ENCODE peak calls at places on chromosomes 6 and 20, in nine cellular contexts. H is spleen, O is A549, M is IMR-90, C is tibial nerve, X is stomach, I is HepG2, E is HCT116, K is GM12878. N is an unnamed sample.

GRCh38 chr20:41203660-41204059 is 66.3 kb downstream of the PLCG1 start:
- DNase-seq in C (no peak), E (no peak), I (no peak), O (no peak), M (no peak), H (no peak), K (no peak), X (no peak), N (no peak)

GRCh38 chr6:163170294-163170883 is 244.1 kb upstream of the QKI start:
- DNase-seq in K (no peak), C (no peak), E (no peak), I (no peak), X (no peak), M (no peak), O (peak), H (no peak), N (peak)

GRCh38 chr6:157982297-157982579 is 575 bp downstream of the SYNJ2 start:
- DNase-seq in E (no peak), X (peak), K (no peak), M (no peak), C (no peak), H (no peak), O (peak), I (peak), N (peak)

GRCh38 chr6:138772596-138773176 is 883 bp upstream of the CCDC28A start:
- DNase-seq in O (no peak), K (no peak), X (no peak), I (no peak), E (no peak), C (no peak), H (no peak), M (no peak), N (no peak)

GRCh38 chr6:163565140-163565539 is 150.6 kb downstream of the QKI start:
- DNase-seq in K (no peak), M (peak), O (no peak), E (no peak), C (no peak), H (no peak), I (no peak), X (no peak), N (no peak)

GRCh38 chr6:84007871-84008270 is 25.7 kb upstream of the MRAP2 start:
- DNase-seq in I (no peak), K (no peak), E (no peak), X (no peak), O (no peak), H (no peak), C (no peak), M (no peak), N (no peak)

GRCh38 chr6:140857734-140858380 is 1274.9 kb upstream of the GJE1 start:
- DNase-seq in O (peak), X (no peak), I (no peak), E (peak), H (no peak), M (peak), K (no peak), C (no peak), N (no peak)

GRCh38 chr6:33846226-33846625 is 42.4 kb upstream of the MLN start:
- DNase-seq in C (no peak), H (no peak), M (no peak), I (no peak), K (no peak), O (no peak), E (no peak), X (no peak), N (no peak)

GRCh38 chr20:4666001-4666470 is 55.7 kb upstream of the PRND start:
- DNase-seq in E (no peak), I (no peak), K (no peak), C (no peak), X (no peak), O (no peak), H (no peak), M (peak), N (no peak)

GRCh38 chr20:33827629-33828325 is 16.6 kb downstream of the CHMP4B start:
- DNase-seq in C (no peak), K (no peak), X (no peak), H (no peak), E (no peak), I (no peak), O (no peak), M (peak), N (no peak)

GRCh38 chr6:25219581-25220249 is 59.5 kb upstream of the CARMIL1 start:
- DNase-seq in H (no peak), C (no peak), O (no peak), I (no peak), M (no peak), X (no peak), E (no peak), K (no peak), N (no peak)

GRCh38 chr6:165637591-165637990 is 25.4 kb downstream of the PDE10A start:
- DNase-seq in C (no peak), K (no peak), H (no peak), X (no peak), I (no peak), M (peak), O (no peak), E (no peak), N (no peak)

GRCh38 chr6:70686548-70687133 is 19.0 kb downstream of the SMAP1 start:
- DNase-seq in E (no peak), H (no peak), K (no peak), C (no peak), X (no peak), I (peak), O (peak), M (peak), N (no peak)

GRCh38 chr6:110232456-110232855 is 52.2 kb downstream of the CDC40 start:
- DNase-seq in K (no peak), I (no peak), C (no peak), H (no peak), E (no peak), X (no peak), O (no peak), M (peak), N (no peak)

GRCh38 chr6:39102821-39103136 is 12.2 kb downstream of the SAYSD1 start:
- DNase-seq in H (no peak), X (no peak), M (no peak), O (no peak), C (no peak), K (no peak), I (no peak), E (no peak), N (no peak)

GRCh38 chr20:36043447-36043846 is 75.1 kb downstream of the CNBD2 start:
- DNase-seq in M (no peak), K (no peak), E (no peak), X (no peak), O (no peak), H (no peak), C (no peak), I (no peak), N (no peak)

GRCh38 chr6:44733868-44734267 is 346.4 kb downstream of the CDC5L start:
- DNase-seq in H (no peak), O (no peak), E (no peak), I (no peak), K (no peak), X (no peak), M (no peak), C (no peak), N (no peak)

GRCh38 chr20:13008761-13009681 is at the start of gene SPTLC3:
- DNase-seq in X (peak), M (peak), C (peak), O (no peak), I (peak), H (no peak), K (no peak), E (no peak), N (no peak)

GRCh38 chr20:34045294-34045693 is 51.6 kb downstream of the RALY start:
- DNase-seq in O (no peak), K (no peak), C (peak), M (peak), X (peak), E (no peak), I (peak), H (no peak), N (no peak)

GRCh38 chr6:122484760-122485159 is 13.2 kb upstream of the SERINC1 start:
- DNase-seq in X (no peak), H (no peak), O (no peak), M (no peak), K (no peak), E (no peak), I (no peak), C (no peak), N (no peak)

GRCh38 chr6:140051521-140052455 is 677.3 kb upstream of the CITED2 start:
- DNase-seq in X (no peak), C (no peak), O (peak), H (no peak), I (no peak), M (peak), K (no peak), E (no peak), N (no peak)

GRCh38 chr6:37934276-37934675 is 114.7 kb downstream of the ZFAND3 start:
- DNase-seq in I (no peak), K (no peak), H (no peak), O (no peak), C (no peak), X (no peak), E (no peak), M (peak), N (no peak)

GRCh38 chr6:149316740-149317655 is 514 bp upstream of the TAB2 start:
- DNase-seq in K (peak), E (peak), I (peak), M (peak), H (peak), C (peak), O (peak), X (peak), N (peak)

GRCh38 chr20:39745380-39745779 is 783.2 kb downstream of the DHX35 start:
- DNase-seq in I (no peak), X (no peak), E (no peak), H (no peak), K (no peak), M (no peak), O (no peak), C (no peak), N (no peak)

GRCh38 chr6:163661271-163661671 is 246.8 kb downstream of the QKI start:
- DNase-seq in E (no peak), C (no peak), O (no peak), K (peak), M (no peak), I (no peak), H (no peak), X (no peak), N (no peak)

GRCh38 chr20:19974621-19975435 is 42.3 kb upstream of the NAA20 start:
- DNase-seq in I (no peak), H (peak), O (peak), X (peak), E (no peak), K (no peak), C (peak), M (peak), N (no peak)
- TF ChIP-seq POLR2A in I (no peak), H (no peak), O (peak), X (no peak), E (no peak), K (no peak), C (no peak), M (peak), N (no peak)

GRCh38 chr6:133890941-133891813 is 2.3 kb downstream of the TCF21 start:
- DNase-seq in X (peak), C (no peak), M (peak), K (no peak), H (peak), E (no peak), I (no peak), O (peak), N (no peak)
- TF ChIP-seq POLR2A in X (no peak), C (no peak), M (no peak), K (no peak), H (no peak), E (no peak), I (no peak), O (no peak), N (no peak)

GRCh38 chr6:124917769-124918168 is 44.5 kb upstream of the RNF217 start:
- DNase-seq in K (no peak), X (no peak), M (no peak), I (no peak), E (no peak), O (no peak), C (no peak), H (no peak), N (no peak)
- TF ChIP-seq POLR2A in K (no peak), X (no peak), M (no peak), I (no peak), E (no peak), O (no peak), C (no peak), H (no peak), N (no peak)

GRCh38 chr6:130293800-130294199 is 71.0 kb upstream of the SAMD3 start:
- DNase-seq in E (peak), O (peak), M (peak), C (no peak), K (peak), I (peak), X (no peak), H (no peak), N (peak)
- TF ChIP-seq POLR2A in E (no peak), O (no peak), M (no peak), C (no peak), K (no peak), I (no peak), X (no peak), H (no peak), N (no peak)

DNA sequence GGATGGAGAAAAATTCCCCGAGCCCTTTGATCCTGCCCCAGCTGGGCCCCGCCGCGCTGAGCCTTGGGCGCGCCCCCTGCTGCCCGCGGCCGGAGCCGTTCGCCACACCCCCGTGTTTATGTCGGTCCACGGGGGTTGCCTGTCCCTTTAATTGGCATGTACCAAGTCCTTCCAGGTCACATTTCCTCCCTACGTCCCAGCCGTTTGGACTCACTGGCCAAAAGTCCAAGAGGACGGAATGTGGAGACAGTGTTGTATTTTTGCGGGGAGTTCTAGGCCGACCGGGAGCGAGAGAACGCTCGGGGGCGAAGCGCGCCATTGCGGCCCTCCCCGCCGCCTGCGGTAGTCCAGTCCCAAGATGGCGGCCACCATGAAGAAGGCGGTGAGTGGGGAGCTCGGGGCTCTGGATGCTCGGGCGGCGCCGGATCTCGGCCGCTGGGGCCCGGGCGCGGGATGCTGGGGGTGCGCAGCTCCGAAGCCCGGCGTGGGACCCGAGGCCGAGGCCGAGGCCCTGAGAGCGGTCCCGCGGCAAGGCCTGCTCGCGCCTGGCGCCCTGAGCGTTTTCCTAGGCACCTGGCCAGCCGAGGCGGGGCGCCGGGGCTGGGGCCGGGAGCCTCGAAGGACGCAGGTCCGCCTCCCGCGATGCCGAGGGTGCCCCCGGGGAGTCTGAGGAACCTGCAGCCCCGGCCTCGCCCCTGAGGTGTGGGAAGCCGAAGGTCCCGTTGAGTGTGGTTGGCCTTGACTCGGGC is at the start of gene PFDN4:
- DNase-seq in C (peak), H (peak), E (peak), O (peak), M (peak), I (peak), X (peak), K (peak), N (peak)
- TF ChIP-seq POLR2A in C (no peak), H (no peak), E (peak), O (peak), M (peak), I (peak), X (no peak), K (peak), N (peak)

GRCh38 chr6:7544597-7544996 is 3.1 kb downstream of the DSP start:
- DNase-seq in H (no peak), O (no peak), I (no peak), E (no peak), M (no peak), C (no peak), K (no peak), X (no peak), N (no peak)

GRCh38 chr6:7543761-7544424 is 2.4 kb downstream of the DSP start:
- DNase-seq in O (no peak), E (no peak), K (no peak), H (no peak), I (no peak), X (no peak), C (no peak), M (no peak), N (no peak)

GRCh38 chr6:7541175-7542064 is at the start of gene DSP:
- DNase-seq in M (no peak), O (peak), H (peak), C (no peak), K (no peak), I (peak), E (peak), X (peak), N (peak)

GRCh38 chr6:7542065-7542877 is 800 bp downstream of the DSP start:
- DNase-seq in C (no peak), I (no peak), O (peak), E (no peak), M (no peak), K (no peak), X (peak), H (peak), N (peak)

GRCh38 chr6:7542878-7543394 is 1.5 kb downstream of the DSP start:
- DNase-seq in C (no peak), I (peak), H (peak), M (peak), O (peak), X (peak), E (peak), K (no peak), N (no peak)
- TF ChIP-seq POLR2A in C (no peak), I (peak), H (no peak), M (no peak), O (peak), X (no peak), E (no peak), K (no peak), N (no peak)

GRCh38 chr6:27177454-27178000 is 70.0 kb upstream of the PRSS16 start:
- DNase-seq in I (peak), X (peak), E (peak), O (peak), H (peak), M (peak), K (no peak), C (peak), N (peak)

GRCh38 chr6:27174958-27175357 is 72.5 kb upstream of the PRSS16 start:
- DNase-seq in M (no peak), X (no peak), O (no peak), E (no peak), H (no peak), C (no peak), K (no peak), I (no peak), N (no peak)

GRCh38 chr6:27176096-27176495 is 71.4 kb upstream of the PRSS16 start:
- DNase-seq in E (no peak), O (no peak), C (no peak), H (no peak), X (no peak), K (no peak), I (no peak), M (peak), N (no peak)

GRCh38 chr6:27178860-27179259 is 68.6 kb upstream of the PRSS16 start:
- DNase-seq in M (no peak), K (no peak), E (no peak), O (no peak), I (no peak), X (no peak), H (no peak), C (no peak), N (no peak)

DNA sequence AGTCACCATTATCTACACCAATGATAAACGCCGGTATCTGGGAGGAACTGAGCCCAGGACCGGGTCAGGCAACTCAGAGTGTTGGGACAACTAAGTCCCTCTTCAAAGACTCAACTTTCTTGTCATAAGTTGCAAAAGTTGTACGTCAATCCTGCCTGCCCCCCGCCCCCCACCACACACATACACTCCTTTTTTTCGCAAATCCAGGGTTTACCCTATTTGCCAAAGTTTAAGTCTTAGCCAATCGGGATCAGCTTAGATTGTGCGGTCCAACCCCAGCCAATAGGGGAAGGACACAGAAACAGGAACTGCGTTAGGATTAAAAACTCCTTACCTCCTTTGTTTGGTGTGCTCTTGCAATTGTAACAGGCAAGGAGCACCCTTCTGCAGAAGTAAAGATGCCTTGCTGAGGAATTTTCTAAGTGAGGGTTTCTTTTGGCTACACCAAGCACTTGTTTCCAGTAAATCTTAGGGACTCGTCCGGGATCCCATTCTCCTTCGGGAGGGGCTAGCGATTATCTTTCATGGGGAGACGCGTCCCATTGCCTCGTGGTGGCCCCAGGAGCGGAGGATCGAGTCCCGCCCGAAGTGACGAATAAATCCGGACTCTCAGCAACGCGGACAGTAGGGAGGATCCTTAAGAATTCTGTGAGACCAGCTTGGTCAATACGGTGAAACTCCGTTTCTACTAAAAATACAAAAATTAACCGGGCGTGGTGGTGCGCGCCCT is 69.3 kb upstream of the PRSS16 start:
- DNase-seq in X (peak), O (peak), C (peak), I (peak), H (no peak), E (peak), K (peak), M (peak), N (no peak)
- TF ChIP-seq POLR2A in X (no peak), O (no peak), C (no peak), I (no peak), H (no peak), E (no peak), K (peak), M (peak), N (peak)

GRCh38 chr20:50303573-50304500 is 113.2 kb downstream of the CEBPB start:
- DNase-seq in C (peak), I (peak), M (peak), H (peak), E (no peak), O (no peak), K (no peak), X (peak), N (no peak)

GRCh38 chr20:50304883-50305635 is 114.4 kb downstream of the CEBPB start:
- DNase-seq in K (no peak), M (peak), C (peak), O (no peak), I (peak), H (peak), X (peak), E (no peak), N (no peak)

GRCh38 chr20:50304501-50304856 is 113.8 kb downstream of the CEBPB start:
- DNase-seq in I (no peak), C (peak), K (no peak), O (no peak), E (no peak), M (peak), H (peak), X (no peak), N (no peak)

GRCh38 chr20:50306478-50307423 is 116.1 kb downstream of the CEBPB start:
- DNase-seq in E (no peak), H (peak), I (no peak), C (no peak), M (no peak), X (no peak), O (no peak), K (no peak), N (no peak)

DNA sequence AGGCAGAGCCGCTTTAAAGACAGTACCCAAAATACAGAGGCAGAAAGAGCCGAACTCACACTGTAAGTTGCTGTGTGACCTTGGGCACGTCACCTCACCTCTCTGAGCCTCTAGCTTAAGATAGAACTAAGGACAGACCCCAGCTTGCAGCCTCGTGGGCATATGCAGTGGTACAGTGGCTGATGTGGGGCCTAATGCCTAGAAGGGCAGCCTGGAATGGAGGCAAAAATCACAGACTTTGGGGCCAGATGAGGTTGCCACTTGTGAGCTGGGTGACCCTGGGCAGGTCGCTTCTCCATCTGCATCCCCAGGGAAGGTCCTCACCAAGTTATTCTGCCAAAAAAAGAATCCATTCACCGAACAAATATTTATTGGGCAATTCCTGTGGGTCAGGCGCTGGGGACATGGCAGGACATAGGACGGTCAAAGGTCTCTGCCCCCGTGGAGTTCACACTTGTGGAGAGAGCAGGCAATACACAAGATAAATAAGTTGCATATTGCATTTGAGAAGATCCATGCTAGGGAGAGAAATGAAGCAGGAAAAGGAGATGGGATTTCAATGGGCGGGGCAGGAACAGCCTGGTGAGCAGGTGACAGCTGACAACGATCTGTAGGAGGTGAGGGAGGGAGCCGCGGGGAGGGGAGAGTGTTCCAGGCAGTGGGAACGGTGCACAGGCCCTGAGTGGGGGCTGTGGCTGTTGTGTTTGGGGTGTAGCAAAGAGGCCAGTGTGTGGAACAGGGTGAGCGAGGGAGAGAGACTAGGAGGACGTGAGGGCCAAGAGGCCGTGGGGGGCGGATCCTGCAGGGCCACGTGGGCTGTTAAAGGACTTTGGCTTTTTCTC is 115.2 kb downstream of the CEBPB start:
- DNase-seq in E (no peak), K (no peak), M (no peak), O (peak), H (peak), X (no peak), C (peak), I (peak), N (no peak)
- TF ChIP-seq POLR2A in E (no peak), K (no peak), M (peak), O (no peak), H (no peak), X (no peak), C (no peak), I (peak), N (no peak)

N was measured in GM12891.